ENCODE peak calls at places on chromosomes 12 and 14, in four cellular contexts. D is fibroblast of pulmonary artery, G is GM04504, V is HS-5. F is an unnamed sample.

GRCh38 chr12:127280393-127281275 is 986.3 kb upstream of the TMEM132C start:
- DNase-seq in D (no peak), G (no peak), V (no peak), F (no peak)

GRCh38 chr12:49748306-49748705 is 6.9 kb downstream of the TMBIM6 start:
- DNase-seq in D (no peak), G (no peak), V (no peak), F (no peak)

GRCh38 chr12:82474798-82475184 is 116.5 kb downstream of the METTL25 start:
- DNase-seq in D (peak), G (no peak), V (peak), F (no peak)

GRCh38 chr12:103401421-103401820 is 94.3 kb downstream of the C12orf42 start:
- DNase-seq in D (no peak), G (no peak), V (peak), F (no peak)

GRCh38 chr14:61730756-61731373 is 31.4 kb upstream of the SNAPC1 start:
- DNase-seq in D (no peak), G (no peak), V (no peak), F (no peak)

GRCh38 chr14:44701563-44702263 is 194.6 kb upstream of the FSCB start:
- DNase-seq in D (peak), G (no peak), V (peak), F (no peak)

GRCh38 chr12:93968928-93969327 is 179.4 kb upstream of the PLXNC1 start:
- DNase-seq in D (no peak), G (no peak), V (no peak), F (no peak)

GRCh38 chr14:21263284-21264024 is 5.8 kb downstream of the HNRNPC start:
- DNase-seq in D (no peak), G (no peak), V (no peak), F (no peak)

GRCh38 chr14:99519931-99520421 is 38.8 kb downstream of the CCNK start:
- DNase-seq in D (no peak), G (no peak), V (no peak), F (no peak)

GRCh38 chr14:54579606-54580005 is 12.7 kb downstream of the SAMD4A start:
- DNase-seq in D (peak), G (no peak), V (no peak), F (no peak)

GRCh38 chr14:72714094-72714493 is 179.8 kb downstream of the DPF3 start:
- DNase-seq in D (no peak), G (no peak), V (no peak), F (no peak)

GRCh38 chr12:106386836-106387555 is 29.4 kb downstream of the POLR3B start:
- DNase-seq in D (peak), G (no peak), V (no peak), F (no peak)

GRCh38 chr12:67578976-67579661 is 69.4 kb upstream of the DYRK2 start:
- DNase-seq in D (no peak), G (no peak), V (no peak), F (no peak)

F was measured in breast epithelium.